ENCODE peak calls at places on chromosome 9, in nine cellular contexts. One of them, this sample, is unnamed. For H3K36me3, the result is how much of the 10 kb centered on the place peaks cover.

GRCh38 chr9:89821081-89821480 is 216.3 kb downstream of the GADD45G start:
- DNase-seq in BJ: no peak
- DNase-seq in Peyer's patch: no peak
- DNase-seq in mammary epithelial cell: peak
- DNase-seq in SK-N-SH: no peak
- DNase-seq in PC-3: no peak
- DNase-seq in SJSA1: no peak
- DNase-seq in lung: no peak
- DNase-seq in pancreas: no peak
- DNase-seq in this sample: no peak

GRCh38 chr9:8262625-8263622 is 463.3 kb upstream of the DMAC1 start:
- DNase-seq in BJ: no peak
- DNase-seq in Peyer's patch: no peak
- DNase-seq in mammary epithelial cell: no peak
- DNase-seq in SK-N-SH: no peak
- DNase-seq in PC-3: no peak
- DNase-seq in SJSA1: no peak
- DNase-seq in lung: no peak
- DNase-seq in pancreas: no peak
- DNase-seq in this sample: no peak

GRCh38 chr9:95225016-95225745 is 92.3 kb downstream of the FANCC start:
- DNase-seq in BJ: no peak
- DNase-seq in Peyer's patch: no peak
- DNase-seq in mammary epithelial cell: no peak
- DNase-seq in SK-N-SH: peak
- DNase-seq in PC-3: no peak
- DNase-seq in SJSA1: no peak
- DNase-seq in lung: no peak
- DNase-seq in pancreas: no peak
- DNase-seq in this sample: no peak

GRCh38 chr9:98380065-98380681 is 124.7 kb upstream of the TBC1D2 start:
- DNase-seq in BJ: no peak
- DNase-seq in Peyer's patch: peak
- DNase-seq in mammary epithelial cell: no peak
- DNase-seq in SK-N-SH: peak
- DNase-seq in PC-3: peak
- DNase-seq in SJSA1: peak
- DNase-seq in lung: no peak
- DNase-seq in pancreas: peak
- DNase-seq in this sample: no peak

GRCh38 chr9:6780690-6781089 is 22.9 kb downstream of the KDM4C start:
- DNase-seq in BJ: no peak
- DNase-seq in Peyer's patch: no peak
- DNase-seq in mammary epithelial cell: no peak
- DNase-seq in SK-N-SH: no peak
- DNase-seq in PC-3: no peak
- DNase-seq in SJSA1: no peak
- DNase-seq in lung: no peak
- DNase-seq in pancreas: no peak
- DNase-seq in this sample: no peak

GRCh38 chr9:87122947-87123685 is 175.8 kb upstream of the GAS1 start:
- DNase-seq in BJ: peak
- DNase-seq in Peyer's patch: no peak
- DNase-seq in mammary epithelial cell: peak
- DNase-seq in SK-N-SH: no peak
- DNase-seq in PC-3: no peak
- DNase-seq in SJSA1: peak
- DNase-seq in lung: no peak
- DNase-seq in pancreas: no peak
- DNase-seq in this sample: no peak

GRCh38 chr9:109507421-109507838 is 9.3 kb upstream of the PTPN3 start:
- DNase-seq in BJ: peak
- DNase-seq in Peyer's patch: peak
- DNase-seq in mammary epithelial cell: no peak
- DNase-seq in SK-N-SH: no peak
- DNase-seq in PC-3: peak
- DNase-seq in SJSA1: peak
- DNase-seq in lung: no peak
- DNase-seq in pancreas: no peak
- DNase-seq in this sample: peak

GRCh38 chr9:8447618-8448017 is 648.0 kb upstream of the DMAC1 start:
- DNase-seq in BJ: no peak
- DNase-seq in Peyer's patch: no peak
- DNase-seq in mammary epithelial cell: no peak
- DNase-seq in SK-N-SH: no peak
- DNase-seq in PC-3: no peak
- DNase-seq in SJSA1: no peak
- DNase-seq in lung: no peak
- DNase-seq in pancreas: no peak
- DNase-seq in this sample: no peak

GRCh38 chr9:88106492-88106891 is 31.8 kb downstream of the SPATA31C2 start:
- DNase-seq in BJ: peak
- DNase-seq in Peyer's patch: peak
- DNase-seq in mammary epithelial cell: peak
- DNase-seq in SK-N-SH: peak
- DNase-seq in PC-3: peak
- DNase-seq in SJSA1: peak
- DNase-seq in lung: no peak
- DNase-seq in pancreas: peak
- DNase-seq in this sample: no peak

GRCh38 chr9:24073237-24073636 is 247.2 kb upstream of the ELAVL2 start:
- DNase-seq in BJ: no peak
- DNase-seq in Peyer's patch: no peak
- DNase-seq in mammary epithelial cell: no peak
- DNase-seq in SK-N-SH: no peak
- DNase-seq in PC-3: no peak
- DNase-seq in SJSA1: no peak
- DNase-seq in lung: no peak
- DNase-seq in pancreas: no peak
- DNase-seq in this sample: no peak

GRCh38 chr9:128714586-128715435 is 9.1 kb downstream of the ZDHHC12 start:
- DNase-seq in BJ: no peak
- DNase-seq in Peyer's patch: no peak
- DNase-seq in mammary epithelial cell: no peak
- DNase-seq in SK-N-SH: no peak
- DNase-seq in PC-3: no peak
- DNase-seq in SJSA1: no peak
- DNase-seq in lung: no peak
- DNase-seq in pancreas: no peak
- DNase-seq in this sample: peak

GRCh38 chr9:70003786-70004185 is 39.9 kb upstream of the MAMDC2 start:
- DNase-seq in BJ: no peak
- DNase-seq in Peyer's patch: no peak
- DNase-seq in mammary epithelial cell: peak
- DNase-seq in SK-N-SH: no peak
- DNase-seq in PC-3: no peak
- DNase-seq in SJSA1: no peak
- DNase-seq in lung: no peak
- DNase-seq in pancreas: no peak
- DNase-seq in this sample: no peak

GRCh38 chr9:96009690-96010477 is 134.4 kb downstream of the ERCC6L2 start:
- DNase-seq in BJ: no peak
- DNase-seq in Peyer's patch: peak
- DNase-seq in mammary epithelial cell: peak
- DNase-seq in SK-N-SH: no peak
- DNase-seq in PC-3: peak
- DNase-seq in SJSA1: no peak
- DNase-seq in lung: no peak
- DNase-seq in pancreas: no peak
- DNase-seq in this sample: peak

GRCh38 chr9:84331119-84331791 is 9.3 kb downstream of the SLC28A3 start:
- DNase-seq in BJ: no peak
- DNase-seq in Peyer's patch: no peak
- DNase-seq in mammary epithelial cell: peak
- DNase-seq in SK-N-SH: no peak
- DNase-seq in PC-3: peak
- DNase-seq in SJSA1: no peak
- DNase-seq in lung: no peak
- DNase-seq in pancreas: no peak
- DNase-seq in this sample: no peak

GRCh38 chr9:35636135-35636876 is 14.4 kb downstream of the SIT1 start:
- DNase-seq in BJ: no peak
- DNase-seq in Peyer's patch: peak
- DNase-seq in mammary epithelial cell: no peak
- DNase-seq in SK-N-SH: no peak
- DNase-seq in PC-3: no peak
- DNase-seq in SJSA1: no peak
- DNase-seq in lung: no peak
- DNase-seq in pancreas: no peak
- DNase-seq in this sample: no peak

GRCh38 chr9:73437758-73438157 is 286.1 kb downstream of the ANXA1 start:
- DNase-seq in BJ: no peak
- DNase-seq in Peyer's patch: no peak
- DNase-seq in mammary epithelial cell: peak
- DNase-seq in SK-N-SH: no peak
- DNase-seq in PC-3: no peak
- DNase-seq in SJSA1: no peak
- DNase-seq in lung: no peak
- DNase-seq in pancreas: no peak
- DNase-seq in this sample: no peak

GRCh38 chr9:34242830-34243229 is 64.0 kb downstream of the UBAP1 start:
- DNase-seq in BJ: no peak
- DNase-seq in Peyer's patch: no peak
- DNase-seq in mammary epithelial cell: no peak
- DNase-seq in SK-N-SH: no peak
- DNase-seq in PC-3: no peak
- DNase-seq in SJSA1: no peak
- DNase-seq in lung: no peak
- DNase-seq in pancreas: no peak
- DNase-seq in this sample: no peak
- H3K36me3 ChIP-seq in BJ: under half
- H3K36me3 ChIP-seq in Peyer's patch: under half
- H3K36me3 ChIP-seq in mammary epithelial cell: under half
- H3K36me3 ChIP-seq in SK-N-SH: under half
- H3K36me3 ChIP-seq in PC-3: under half
- H3K36me3 ChIP-seq in SJSA1: under half
- H3K36me3 ChIP-seq in lung: under half
- H3K36me3 ChIP-seq in pancreas: under half
- H3K36me3 ChIP-seq in this sample: under half

DNA sequence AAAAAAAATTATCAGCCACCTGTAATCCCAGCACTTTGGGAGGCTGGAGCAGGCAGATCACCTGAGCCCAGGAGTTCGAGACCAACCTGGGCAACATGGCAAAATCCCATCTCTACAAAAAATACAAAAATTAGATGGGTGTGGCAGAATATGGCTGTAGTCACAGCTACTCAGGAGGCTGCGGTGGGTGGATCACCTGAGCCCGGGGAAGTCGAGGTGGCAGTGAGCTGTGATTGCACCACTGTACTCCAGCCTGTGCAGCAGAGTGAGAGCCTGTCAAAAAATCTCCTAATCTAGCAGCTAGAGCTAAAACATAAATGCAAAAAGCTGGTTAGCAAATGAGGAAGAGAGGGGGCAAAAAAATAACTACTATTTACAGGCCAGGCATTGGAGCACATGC is 12.0 kb downstream of the PSMB7 start:
- DNase-seq in BJ: no peak
- DNase-seq in Peyer's patch: no peak
- DNase-seq in mammary epithelial cell: no peak
- DNase-seq in SK-N-SH: no peak
- DNase-seq in PC-3: no peak
- DNase-seq in SJSA1: no peak
- DNase-seq in lung: no peak
- DNase-seq in pancreas: no peak
- DNase-seq in this sample: no peak
- H3K36me3 ChIP-seq in BJ: under half
- H3K36me3 ChIP-seq in Peyer's patch: half or more
- H3K36me3 ChIP-seq in mammary epithelial cell: under half
- H3K36me3 ChIP-seq in SK-N-SH: half or more
- H3K36me3 ChIP-seq in PC-3: half or more
- H3K36me3 ChIP-seq in SJSA1: half or more
- H3K36me3 ChIP-seq in lung: under half
- H3K36me3 ChIP-seq in pancreas: under half
- H3K36me3 ChIP-seq in this sample: half or more

DNA sequence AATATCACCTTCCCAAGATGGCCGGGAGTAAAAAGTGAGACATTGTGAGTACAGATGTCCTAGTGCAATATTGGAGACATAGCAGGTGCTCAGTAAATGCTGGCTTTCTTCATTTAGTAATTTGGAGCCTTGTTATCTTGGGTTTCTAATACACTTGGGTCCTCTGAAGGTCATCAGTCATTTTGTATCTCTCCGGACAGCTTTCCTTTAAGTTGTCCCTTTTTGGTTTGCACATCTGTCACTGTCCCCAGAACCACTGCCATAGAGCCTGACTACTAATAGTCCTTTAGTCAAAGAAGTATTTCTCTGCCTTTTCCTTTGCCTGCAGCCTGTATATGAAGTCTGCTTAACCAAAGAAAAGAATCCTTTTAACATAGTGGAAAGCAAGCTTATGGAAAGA is 7.8 kb upstream of the ANGPTL2 start:
- DNase-seq in BJ: no peak
- DNase-seq in Peyer's patch: no peak
- DNase-seq in mammary epithelial cell: no peak
- DNase-seq in SK-N-SH: no peak
- DNase-seq in PC-3: no peak
- DNase-seq in SJSA1: no peak
- DNase-seq in lung: no peak
- DNase-seq in pancreas: no peak
- DNase-seq in this sample: no peak
- H3K36me3 ChIP-seq in BJ: under half
- H3K36me3 ChIP-seq in Peyer's patch: under half
- H3K36me3 ChIP-seq in mammary epithelial cell: under half
- H3K36me3 ChIP-seq in SK-N-SH: under half
- H3K36me3 ChIP-seq in PC-3: under half
- H3K36me3 ChIP-seq in SJSA1: under half
- H3K36me3 ChIP-seq in lung: under half
- H3K36me3 ChIP-seq in pancreas: under half
- H3K36me3 ChIP-seq in this sample: under half

GRCh38 chr9:113220467-113221002 is 542 bp downstream of the FKBP15 start:
- DNase-seq in BJ: no peak
- DNase-seq in Peyer's patch: no peak
- DNase-seq in mammary epithelial cell: no peak
- DNase-seq in SK-N-SH: no peak
- DNase-seq in PC-3: peak
- DNase-seq in SJSA1: no peak
- DNase-seq in lung: no peak
- DNase-seq in pancreas: no peak
- DNase-seq in this sample: no peak

GRCh38 chr9:113221003-113221799 is at the start of the genes FKBP15 and SLC31A1:
- DNase-seq in BJ: peak
- DNase-seq in Peyer's patch: peak
- DNase-seq in mammary epithelial cell: peak
- DNase-seq in SK-N-SH: peak
- DNase-seq in PC-3: peak
- DNase-seq in SJSA1: peak
- DNase-seq in lung: peak
- DNase-seq in pancreas: peak
- DNase-seq in this sample: peak

GRCh38 chr9:113219972-113220371 is 1.1 kb downstream of the FKBP15 start:
- DNase-seq in BJ: peak
- DNase-seq in Peyer's patch: no peak
- DNase-seq in mammary epithelial cell: peak
- DNase-seq in SK-N-SH: no peak
- DNase-seq in PC-3: no peak
- DNase-seq in SJSA1: peak
- DNase-seq in lung: no peak
- DNase-seq in pancreas: no peak
- DNase-seq in this sample: no peak

GRCh38 chr9:113221800-113222481 is 597 bp downstream of the SLC31A1 start:
- DNase-seq in BJ: no peak
- DNase-seq in Peyer's patch: peak
- DNase-seq in mammary epithelial cell: no peak
- DNase-seq in SK-N-SH: peak
- DNase-seq in PC-3: peak
- DNase-seq in SJSA1: no peak
- DNase-seq in lung: no peak
- DNase-seq in pancreas: no peak
- DNase-seq in this sample: no peak

GRCh38 chr9:113219186-113219936 is 1.7 kb downstream of the FKBP15 start:
- DNase-seq in BJ: no peak
- DNase-seq in Peyer's patch: no peak
- DNase-seq in mammary epithelial cell: no peak
- DNase-seq in SK-N-SH: no peak
- DNase-seq in PC-3: no peak
- DNase-seq in SJSA1: peak
- DNase-seq in lung: no peak
- DNase-seq in pancreas: no peak
- DNase-seq in this sample: no peak
- H3K36me3 ChIP-seq in BJ: under half
- H3K36me3 ChIP-seq in Peyer's patch: under half
- H3K36me3 ChIP-seq in mammary epithelial cell: under half
- H3K36me3 ChIP-seq in SK-N-SH: under half
- H3K36me3 ChIP-seq in PC-3: under half
- H3K36me3 ChIP-seq in SJSA1: under half
- H3K36me3 ChIP-seq in lung: under half
- H3K36me3 ChIP-seq in pancreas: under half
- H3K36me3 ChIP-seq in this sample: under half